ENCODE peak calls at places on chromosomes 5 and 9, in seven cellular contexts. K, O, I, R, G, B and Z are unnamed samples.

GRCh38 chr5:181259974-181260719 is 796 bp downstream of the TRIM52 start:
- DNase-seq in I (no peak), O (no peak), G (no peak), K (no peak), B (peak), R (no peak), Z (no peak)

GRCh38 chr9:70485273-70485858 is 70.9 kb upstream of the KLF9 start:
- DNase-seq in R (no peak), G (no peak), K (no peak), O (no peak), I (peak), B (no peak), Z (no peak)

GRCh38 chr9:89658401-89658800 is 53.6 kb downstream of the GADD45G start:
- DNase-seq in K (no peak), G (no peak), O (no peak), B (no peak), I (no peak), R (no peak), Z (no peak)

GRCh38 chr5:42677156-42677842 is 79.3 kb upstream of the CCDC152 start:
- DNase-seq in B (no peak), G (no peak), O (no peak), K (no peak), R (no peak), I (no peak), Z (no peak)

GRCh38 chr5:115543931-115544370 is 624 bp downstream of the FEM1C start:
- DNase-seq in R (no peak), I (no peak), B (no peak), G (no peak), O (no peak), K (peak), Z (peak)

GRCh38 chr9:86794356-86795046 is 152.8 kb downstream of the GAS1 start:
- DNase-seq in R (no peak), I (no peak), G (no peak), K (no peak), B (peak), O (no peak), Z (no peak)

GRCh38 chr5:111930407-111930806 is 173.4 kb upstream of the NREP start:
- DNase-seq in B (no peak), I (no peak), G (no peak), K (no peak), O (no peak), R (no peak), Z (no peak)

GRCh38 chr5:180159756-180160155 is 49.3 kb downstream of the RASGEF1C start:
- DNase-seq in I (no peak), B (no peak), G (no peak), R (no peak), K (no peak), O (no peak), Z (no peak)

GRCh38 chr5:73454379-73455036 is 5.9 kb upstream of the FOXD1 start:
- DNase-seq in R (no peak), G (peak), B (peak), K (peak), O (no peak), I (peak), Z (peak)

GRCh38 chr5:144864113-144864512 is 693.4 kb downstream of the KCTD16 start:
- DNase-seq in I (no peak), O (no peak), R (no peak), G (no peak), K (no peak), B (no peak), Z (no peak)

GRCh38 chr9:129458663-129459549 is 162.0 kb downstream of the C9orf50 start:
- DNase-seq in R (no peak), K (no peak), G (no peak), I (no peak), O (no peak), B (peak), Z (no peak)

GRCh38 chr5:153537225-153537624 is 46.8 kb downstream of the GRIA1 start:
- DNase-seq in B (no peak), I (no peak), O (no peak), K (no peak), R (no peak), G (no peak), Z (no peak)

GRCh38 chr9:98256632-98257218 is 1.3 kb upstream of the TBC1D2 start:
- DNase-seq in I (peak), O (no peak), K (no peak), G (no peak), B (peak), R (no peak), Z (no peak)

GRCh38 chr9:91775011-91775707 is 174.9 kb downstream of the ROR2 start:
- DNase-seq in K (peak), O (peak), G (peak), I (peak), B (peak), R (no peak), Z (peak)

GRCh38 chr9:98687911-98688310 is 20.8 kb downstream of the GABBR2 start:
- DNase-seq in B (no peak), G (no peak), I (no peak), K (no peak), O (no peak), R (no peak), Z (no peak)

GRCh38 chr5:133287500-133287899 is 235.7 kb downstream of the HSPA4 start:
- DNase-seq in O (no peak), G (peak), I (peak), B (peak), K (peak), R (no peak), Z (peak)

DNA sequence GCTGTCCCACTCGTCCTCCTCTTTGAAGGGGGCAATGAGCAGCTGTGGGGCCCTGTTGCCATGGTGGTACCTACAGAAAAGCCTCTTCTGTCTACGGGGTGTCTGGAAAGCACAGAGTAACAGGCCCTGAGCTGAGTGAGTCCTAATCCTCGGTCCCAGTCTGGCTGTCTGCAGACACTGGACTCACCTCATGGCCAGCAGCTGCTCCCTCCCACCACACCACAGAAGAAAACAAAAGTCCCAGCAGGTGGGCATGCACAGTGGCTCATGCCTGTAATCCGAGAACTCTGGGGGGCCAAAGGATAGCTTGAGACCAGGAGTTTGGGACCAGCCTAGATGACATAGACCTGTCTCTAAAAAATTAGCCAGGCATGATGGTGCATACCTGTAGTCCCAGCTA is 19.9 kb downstream of the P4HA2 start:
- DNase-seq in G (no peak), K (no peak), R (no peak), I (no peak), O (no peak), B (no peak), Z (no peak)
- TF ChIP-seq JUND in G (no peak), K (no peak), R (no peak), I (no peak), O (no peak), B (no peak), Z (no peak)

DNA sequence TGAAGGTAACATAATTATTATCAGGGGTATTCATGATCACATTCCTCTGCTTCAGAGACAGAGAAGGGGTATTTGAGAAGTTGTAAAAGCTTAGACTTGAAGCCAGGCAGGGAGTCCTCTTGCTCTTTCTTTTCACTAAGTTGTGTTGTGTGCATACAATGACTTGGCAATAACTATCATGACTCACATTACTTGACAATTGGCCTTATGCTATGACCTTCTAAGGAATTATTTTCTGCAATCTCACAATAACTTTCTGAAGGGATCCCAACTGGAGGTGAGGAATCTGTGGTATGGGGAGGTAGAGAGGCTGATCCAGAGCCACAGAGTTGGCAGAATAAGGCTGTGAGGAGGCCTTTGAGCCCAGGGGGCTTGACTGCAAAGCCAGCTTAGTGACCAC is 622.3 kb downstream of the MTRR start:
- DNase-seq in G (no peak), I (no peak), O (no peak), B (no peak), R (no peak), K (no peak), Z (no peak)
- TF ChIP-seq JUND in G (no peak), I (no peak), O (no peak), B (no peak), R (no peak), K (no peak), Z (no peak)

GRCh38 chr9:82987790-82988189 is 75.2 kb downstream of the RASEF start:
- DNase-seq in R (no peak), G (no peak), O (no peak), I (no peak), B (no peak), K (no peak), Z (no peak)
- TF ChIP-seq JUND in R (no peak), G (no peak), O (no peak), I (no peak), B (no peak), K (no peak), Z (no peak)

DNA sequence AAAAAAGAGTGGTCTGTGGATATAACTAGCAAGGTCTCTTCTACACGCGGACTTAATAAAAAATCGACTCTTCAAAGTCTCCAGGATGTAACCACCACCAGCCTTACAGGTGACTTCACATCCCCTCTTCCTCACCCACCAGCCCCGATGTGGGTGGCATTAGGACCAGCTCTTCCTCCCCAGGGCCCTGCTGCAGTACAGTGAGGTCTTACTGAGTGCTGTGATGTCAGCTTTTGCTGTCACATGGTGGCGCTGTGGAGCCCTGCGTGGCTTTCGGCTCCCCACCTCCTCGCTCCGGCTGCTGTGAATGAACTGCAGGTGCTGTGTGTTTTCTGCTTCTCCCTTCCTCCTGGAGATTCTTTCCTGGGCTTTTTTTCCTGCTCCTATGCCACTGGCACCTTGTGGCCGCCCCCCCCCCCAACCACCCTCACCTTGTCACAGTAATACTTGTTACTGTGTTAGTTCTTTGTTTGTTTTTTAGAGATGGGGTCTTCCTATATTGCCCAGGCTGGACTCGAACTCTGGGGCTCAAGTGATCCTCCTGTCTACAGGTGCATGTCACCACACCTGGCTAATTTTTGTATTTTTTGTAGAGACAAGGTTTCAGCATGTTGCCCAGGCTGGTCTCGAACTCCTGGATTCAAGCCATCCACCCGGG is 15.8 kb upstream of the RAPGEF1 start:
- DNase-seq in R (no peak), K (peak), B (peak), G (peak), I (peak), O (peak), Z (peak)
- TF ChIP-seq JUND in R (no peak), K (no peak), B (no peak), G (no peak), I (peak), O (peak), Z (no peak)

DNA sequence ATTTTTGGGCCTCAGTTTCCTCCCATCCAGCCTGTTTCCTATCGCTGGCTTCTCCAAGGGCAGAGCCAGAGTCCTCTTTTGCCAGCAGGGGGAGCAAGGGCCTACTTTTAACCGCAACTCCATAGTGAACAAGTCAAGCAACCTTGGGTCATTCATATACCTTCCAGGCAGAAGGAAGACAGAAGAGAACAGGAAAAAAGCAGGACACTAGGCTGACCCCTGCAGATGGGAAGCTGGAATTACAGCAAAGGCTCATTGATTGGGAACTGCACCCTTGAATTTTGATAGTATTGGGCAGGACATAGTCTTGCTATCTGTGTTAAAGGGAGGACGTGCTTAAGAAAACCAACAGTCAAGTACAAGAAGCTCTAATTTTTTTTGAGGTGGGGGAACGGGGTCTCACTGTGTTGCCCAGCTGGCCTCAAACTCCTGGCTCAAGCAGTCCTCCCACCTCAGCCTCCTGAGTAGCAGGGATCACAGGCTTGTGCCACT is 30.1 kb downstream of the QRFP start:
- DNase-seq in K (peak), I (no peak), G (peak), B (peak), R (peak), O (peak), Z (peak)
- TF ChIP-seq JUND in K (no peak), I (no peak), G (no peak), B (no peak), R (no peak), O (peak), Z (no peak)

DNA sequence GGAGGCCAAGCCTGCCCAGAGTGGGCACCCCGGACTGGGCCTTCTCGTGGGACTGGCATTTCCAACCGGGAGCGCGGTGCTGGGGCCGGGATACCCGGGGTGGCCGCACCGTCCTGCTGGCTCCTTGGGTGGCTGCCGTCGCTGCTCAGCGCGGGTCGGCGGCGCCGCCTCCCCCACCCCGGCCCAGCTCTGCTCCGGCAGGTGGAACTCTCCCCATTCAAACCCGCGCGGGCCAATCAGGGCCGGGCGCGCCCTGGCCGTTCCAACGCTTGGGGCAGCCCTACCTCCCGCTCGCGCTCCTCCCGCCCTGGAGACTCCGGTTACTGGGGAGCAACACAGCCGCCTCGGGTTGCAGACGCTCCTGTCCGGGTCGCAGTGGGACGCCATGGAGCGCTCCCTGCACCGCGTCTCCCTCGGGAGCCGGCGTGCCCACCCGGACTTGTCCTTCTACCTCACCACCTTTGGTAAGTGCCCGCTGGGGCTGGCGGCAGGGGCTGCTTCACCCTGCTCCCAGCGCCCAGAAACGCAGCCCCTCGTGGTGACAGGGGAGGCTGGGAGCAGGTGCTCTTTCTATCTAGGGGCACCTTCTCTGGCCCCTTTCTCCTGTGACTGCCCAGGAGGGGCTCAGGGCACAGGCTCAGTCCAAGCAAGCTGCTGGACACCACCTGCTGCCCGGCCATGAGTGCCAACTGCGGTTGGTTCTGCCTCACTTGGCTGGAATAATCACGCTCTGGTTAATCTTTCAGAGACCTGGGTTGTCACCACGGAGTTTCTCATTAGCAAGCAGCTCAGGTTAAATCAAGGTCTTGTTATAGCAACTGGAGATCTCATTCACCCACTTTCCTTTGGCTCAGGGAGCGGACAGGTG is at the start of gene RGS3:
- DNase-seq in R (no peak), B (no peak), O (peak), K (peak), G (peak), I (peak), Z (peak)
- TF ChIP-seq JUND in R (no peak), B (no peak), O (no peak), K (no peak), G (no peak), I (no peak), Z (no peak)